ENCODE peak calls at places on chromosomes 6 and 20, in ten cellular contexts. Z is lung, L is spleen, R is cardiac muscle cell, A is left ventricle myocardium inferior, C is adrenal gland, N is HL-60, M is neural progenitor cell, I is psoas muscle, J is IMR-90. W is an unnamed sample.

GRCh38 chr6:53673138-53673801 is 7.7 kb upstream of the KLHL31 start:
- DNase-seq in Z (no peak), L (no peak), R (peak), A (no peak), C (peak), N (no peak), M (no peak), I (no peak), J (peak), W (peak)

GRCh38 chr20:59425572-59425971 is 125.2 kb downstream of the EDN3 start:
- DNase-seq in Z (no peak), L (no peak), R (no peak), A (no peak), C (no peak), N (no peak), M (no peak), I (no peak), J (no peak), W (no peak)

GRCh38 chr6:165615629-165616028 is 47.4 kb downstream of the PDE10A start:
- DNase-seq in Z (no peak), L (no peak), R (peak), A (no peak), C (no peak), N (no peak), M (no peak), I (no peak), J (peak), W (no peak)

GRCh38 chr20:63830821-63831593 is at the start of gene ZBTB46:
- DNase-seq in Z (no peak), L (peak), R (peak), A (peak), C (peak), N (no peak), M (peak), I (peak), J (peak), W (peak)

GRCh38 chr20:891121-892080 is 24.7 kb downstream of the ANGPT4 start:
- DNase-seq in Z (no peak), L (peak), R (peak), A (peak), C (no peak), N (no peak), M (no peak), I (peak), J (no peak), W (peak)

GRCh38 chr20:17654649-17655285 is 27.3 kb downstream of the RRBP1 start:
- DNase-seq in Z (no peak), L (peak), R (peak), A (no peak), C (no peak), N (no peak), M (peak), I (peak), J (peak), W (peak)

GRCh38 chr20:44714701-44715494 is at the start of gene CCN5:
- DNase-seq in Z (peak), L (peak), R (peak), A (peak), C (peak), N (no peak), M (no peak), I (peak), J (peak), W (peak)

GRCh38 chr20:39897058-39897457 is 792.0 kb downstream of the MAFB start:
- DNase-seq in Z (no peak), L (no peak), R (no peak), A (no peak), C (no peak), N (no peak), M (no peak), I (no peak), J (peak), W (peak)

GRCh38 chr20:58693226-58694006 is 816 bp downstream of the NPEPL1 start:
- DNase-seq in Z (no peak), L (peak), R (no peak), A (peak), C (peak), N (peak), M (peak), I (no peak), J (no peak), W (peak)

GRCh38 chr6:108294787-108295625 is at the start of gene AFG1L:
- DNase-seq in Z (peak), L (peak), R (peak), A (peak), C (peak), N (peak), M (peak), I (peak), J (peak), W (peak)

GRCh38 chr20:3237958-3238615 is 903 bp downstream of the SLC4A11 start:
- DNase-seq in Z (no peak), L (no peak), R (no peak), A (no peak), C (no peak), N (no peak), M (peak), I (no peak), J (no peak), W (peak)

GRCh38 chr20:36607586-36608387 is 2.2 kb downstream of the RAB5IF start:
- DNase-seq in Z (no peak), L (no peak), R (no peak), A (no peak), C (no peak), N (no peak), M (no peak), I (no peak), J (no peak), W (no peak)

GRCh38 chr6:108186226-108186625 is 20.4 kb downstream of the NR2E1 start:
- DNase-seq in Z (no peak), L (no peak), R (no peak), A (no peak), C (no peak), N (no peak), M (no peak), I (no peak), J (no peak), W (no peak)

GRCh38 chr20:41136695-41137411 is 490 bp upstream of the PLCG1 start:
- DNase-seq in Z (peak), L (peak), R (peak), A (peak), C (peak), N (peak), M (peak), I (peak), J (peak), W (peak)

GRCh38 chr6:82687855-82688254 is 324.2 kb downstream of the TPBG start:
- DNase-seq in Z (no peak), L (no peak), R (no peak), A (no peak), C (no peak), N (no peak), M (no peak), I (no peak), J (no peak), W (no peak)

GRCh38 chr20:48098866-48099265 is 313.6 kb upstream of the SULF2 start:
- DNase-seq in Z (no peak), L (no peak), R (peak), A (no peak), C (no peak), N (no peak), M (no peak), I (no peak), J (no peak), W (no peak)

GRCh38 chr6:23535071-23535470 is 590.9 kb upstream of the NRSN1 start:
- DNase-seq in Z (no peak), L (no peak), R (no peak), A (no peak), C (no peak), N (no peak), M (no peak), I (no peak), J (no peak), W (no peak)

GRCh38 chr6:1131285-1132079 is 180.4 kb upstream of the FOXQ1 start:
- DNase-seq in Z (no peak), L (no peak), R (peak), A (peak), C (no peak), N (no peak), M (no peak), I (no peak), J (peak), W (peak)

GRCh38 chr6:36838896-36839818 is at the start of gene CPNE5:
- DNase-seq in Z (no peak), L (no peak), R (no peak), A (peak), C (no peak), N (no peak), M (peak), I (no peak), J (no peak), W (peak)

GRCh38 chr20:10090588-10091166 is 55.9 kb downstream of the ANKEF1 start:
- DNase-seq in Z (peak), L (no peak), R (peak), A (no peak), C (peak), N (no peak), M (peak), I (peak), J (peak), W (no peak)

GRCh38 chr6:44100088-44100550 is 27.1 kb downstream of the MRPL14 start:
- DNase-seq in Z (no peak), L (no peak), R (peak), A (no peak), C (peak), N (no peak), M (peak), I (no peak), J (peak), W (peak)

GRCh38 chr20:35743693-35744491 is 1.8 kb upstream of the RBM39 start:
- DNase-seq in Z (no peak), L (peak), R (no peak), A (no peak), C (peak), N (no peak), M (no peak), I (no peak), J (peak), W (no peak)

GRCh38 chr6:41651962-41652657 is 13.8 kb downstream of the MDFI start:
- DNase-seq in Z (no peak), L (peak), R (no peak), A (no peak), C (no peak), N (no peak), M (no peak), I (no peak), J (no peak), W (no peak)

GRCh38 chr6:123434186-123434585 is 202.6 kb downstream of the TRDN start:
- DNase-seq in Z (no peak), L (no peak), R (no peak), A (no peak), C (no peak), N (no peak), M (no peak), I (no peak), J (no peak), W (no peak)
- H3K4me3 ChIP-seq in Z (no peak), L (no peak), R (no peak), A (no peak), C (no peak), N (no peak), M (no peak), I (no peak), J (no peak), W (no peak)

DNA sequence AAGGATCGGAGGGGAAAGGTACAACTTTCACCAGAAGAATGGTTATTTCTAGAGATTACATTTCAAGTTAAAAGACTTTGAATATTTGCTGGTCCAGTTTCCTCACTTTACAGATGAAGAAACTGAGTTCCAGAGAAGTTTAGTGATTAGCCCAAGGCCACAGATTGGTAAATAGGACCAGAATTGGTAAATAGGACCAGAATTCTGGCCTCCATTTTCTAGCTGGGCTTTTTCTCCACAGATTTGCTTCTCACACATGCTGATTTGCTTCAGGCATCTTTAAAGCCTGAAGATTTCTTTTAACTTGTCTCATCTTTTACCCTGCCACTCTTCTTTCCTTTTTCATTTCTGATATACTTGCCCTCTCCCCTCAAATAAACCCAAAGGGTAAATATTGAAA is 5.2 kb upstream of the LIN28B start:
- DNase-seq in Z (no peak), L (no peak), R (no peak), A (no peak), C (no peak), N (no peak), M (no peak), I (no peak), J (no peak), W (no peak)
- H3K27ac ChIP-seq in Z (no peak), L (no peak), R (peak), A (no peak), C (no peak), N (no peak), M (peak), I (no peak), J (no peak), W (no peak)

GRCh38 chr6:24777227-24777626 is 2.5 kb downstream of the GMNN start:
- DNase-seq in Z (no peak), L (no peak), R (no peak), A (no peak), C (no peak), N (no peak), M (no peak), I (no peak), J (no peak), W (peak)
- H3K4me3 ChIP-seq in Z (no peak), L (peak), R (no peak), A (no peak), C (no peak), N (peak), M (peak), I (no peak), J (no peak), W (no peak)

GRCh38 chr6:117549606-117550005 is 52.7 kb downstream of the GOPC start:
- DNase-seq in Z (no peak), L (no peak), R (no peak), A (no peak), C (no peak), N (no peak), M (no peak), I (no peak), J (no peak), W (no peak)
- H3K27ac ChIP-seq in Z (no peak), L (no peak), R (no peak), A (no peak), C (no peak), N (no peak), M (no peak), I (peak), J (peak), W (peak)

GRCh38 chr6:78909391-78909790 is 42.0 kb downstream of the IRAK1BP1 start:
- DNase-seq in Z (no peak), L (no peak), R (peak), A (no peak), C (no peak), N (peak), M (no peak), I (no peak), J (peak), W (peak)
- H3K4me3 ChIP-seq in Z (no peak), L (no peak), R (no peak), A (no peak), C (no peak), N (no peak), M (no peak), I (no peak), J (no peak), W (no peak)

GRCh38 chr6:132495604-132496079 is 17.3 kb downstream of the STX7 start:
- DNase-seq in Z (no peak), L (no peak), R (no peak), A (no peak), C (no peak), N (no peak), M (no peak), I (no peak), J (no peak), W (no peak)

GRCh38 chr6:132496519-132497180 is 16.3 kb downstream of the STX7 start:
- DNase-seq in Z (no peak), L (no peak), R (no peak), A (no peak), C (no peak), N (no peak), M (no peak), I (no peak), J (no peak), W (no peak)

GRCh38 chr6:132491303-132491702 is 21.6 kb downstream of the STX7 start:
- DNase-seq in Z (no peak), L (no peak), R (peak), A (no peak), C (peak), N (no peak), M (no peak), I (no peak), J (peak), W (no peak)

GRCh38 chr6:132491881-132492280 is 21.0 kb downstream of the STX7 start:
- DNase-seq in Z (no peak), L (no peak), R (no peak), A (no peak), C (no peak), N (no peak), M (no peak), I (no peak), J (no peak), W (no peak)

DNA sequence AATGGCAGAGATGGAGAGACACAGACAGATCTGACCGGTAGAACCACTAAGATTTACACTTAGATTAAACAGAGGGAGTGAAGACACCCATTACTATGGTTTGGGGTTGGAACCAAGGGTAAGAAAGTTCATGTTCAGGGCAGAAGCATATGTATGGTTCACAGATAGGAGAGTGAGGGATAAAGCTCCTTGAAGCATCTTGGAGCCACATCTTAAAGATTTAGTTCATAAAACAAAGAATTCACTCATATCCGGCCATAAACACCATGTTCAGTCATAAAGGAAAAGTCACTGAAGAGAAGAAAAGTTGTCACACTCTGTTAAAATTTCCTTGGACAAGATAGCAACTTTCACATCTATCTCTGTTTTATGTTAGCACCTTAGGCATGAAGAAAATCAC is 18.0 kb downstream of the STX7 start:
- DNase-seq in Z (no peak), L (no peak), R (no peak), A (no peak), C (no peak), N (no peak), M (no peak), I (no peak), J (no peak), W (no peak)
- H3K27ac ChIP-seq in Z (no peak), L (peak), R (no peak), A (no peak), C (no peak), N (no peak), M (no peak), I (no peak), J (no peak), W (no peak)

GRCh38 chr6:156775717-156776116 is 1.5 kb upstream of the ARID1B start:
- DNase-seq in Z (no peak), L (no peak), R (no peak), A (no peak), C (no peak), N (no peak), M (no peak), I (no peak), J (no peak), W (no peak)

GRCh38 chr6:156773476-156773875 is 3.7 kb upstream of the ARID1B start:
- DNase-seq in Z (no peak), L (no peak), R (no peak), A (no peak), C (no peak), N (no peak), M (peak), I (no peak), J (no peak), W (no peak)

GRCh38 chr6:156776470-156776840 is 723 bp upstream of the ARID1B start:
- DNase-seq in Z (no peak), L (no peak), R (peak), A (no peak), C (no peak), N (no peak), M (no peak), I (no peak), J (peak), W (no peak)

GRCh38 chr6:156773935-156774871 is 3.0 kb upstream of the ARID1B start:
- DNase-seq in Z (no peak), L (no peak), R (peak), A (no peak), C (no peak), N (no peak), M (peak), I (no peak), J (no peak), W (peak)

GRCh38 chr6:156774872-156775405 is 2.2 kb upstream of the ARID1B start:
- DNase-seq in Z (no peak), L (no peak), R (no peak), A (no peak), C (no peak), N (no peak), M (peak), I (no peak), J (no peak), W (no peak)
- H3K4me3 ChIP-seq in Z (no peak), L (no peak), R (no peak), A (peak), C (no peak), N (no peak), M (peak), I (peak), J (no peak), W (peak)

W was measured in osteoblast.